ENCODE peak calls at places on chromosomes 2 and 18, in ten cellular contexts. Y is SJSA1; Z is stimulated activated CD4-positive, alpha-beta T cell treated with anti-CD3 and anti-CD28 coated beads, Interleukin-1b, Interleukin-23, amount 100 ng/mL, for 1 hour; E is endodermal cell; F is ureter; R is NCI-H2029; X is fibroblast of lung; P is H4; U is right cardiac atrium; D is EL. T is an unnamed sample.

GRCh38 chr18:23422751-23423418 is 30.2 kb upstream of the RIOK3 start:
- DNase-seq in Y (no peak), Z (no peak), E (no peak), F (no peak), R (peak), X (peak), P (peak), U (peak), D (peak), T (peak)

GRCh38 chr2:177506998-177507397 is 114.4 kb downstream of the AGPS start:
- DNase-seq in Y (no peak), Z (no peak), E (no peak), F (no peak), R (no peak), X (no peak), P (no peak), U (no peak), D (no peak), T (no peak)

GRCh38 chr2:30666307-30666874 is 140.9 kb downstream of the CAPN13 start:
- DNase-seq in Y (peak), Z (no peak), E (peak), F (peak), R (peak), X (peak), P (peak), U (no peak), D (peak), T (peak)

GRCh38 chr2:220509921-220510320 is 882.5 kb downstream of the SLC4A3 start:
- DNase-seq in Y (no peak), Z (no peak), E (no peak), F (no peak), R (no peak), X (no peak), P (no peak), U (no peak), D (peak), T (no peak)

GRCh38 chr18:34709631-34710429 is at the start of gene DTNA:
- DNase-seq in Y (peak), Z (no peak), E (no peak), F (no peak), R (no peak), X (peak), P (peak), U (no peak), D (peak), T (no peak)

GRCh38 chr2:142020368-142020767 is 110.4 kb downstream of the LRP1B start:
- DNase-seq in Y (no peak), Z (no peak), E (no peak), F (no peak), R (no peak), X (peak), P (no peak), U (no peak), D (no peak), T (no peak)

GRCh38 chr18:36633961-36634412 is 194.8 kb downstream of the TPGS2 start:
- DNase-seq in Y (no peak), Z (no peak), E (no peak), F (no peak), R (no peak), X (no peak), P (no peak), U (no peak), D (peak), T (no peak)

GRCh38 chr18:43159091-43159490 is 43.6 kb upstream of the RIT2 start:
- DNase-seq in Y (no peak), Z (no peak), E (no peak), F (no peak), R (no peak), X (peak), P (no peak), U (peak), D (no peak), T (no peak)

GRCh38 chr2:191892391-191892790 is 45.5 kb upstream of the CAVIN2 start:
- DNase-seq in Y (no peak), Z (no peak), E (no peak), F (no peak), R (no peak), X (peak), P (no peak), U (no peak), D (peak), T (no peak)

GRCh38 chr2:217729426-217730058 is 273.3 kb downstream of the TNS1 start:
- DNase-seq in Y (no peak), Z (no peak), E (no peak), F (no peak), R (no peak), X (no peak), P (no peak), U (peak), D (no peak), T (no peak)

GRCh38 chr18:7415081-7415894 is 151.8 kb upstream of the PTPRM start:
- DNase-seq in Y (no peak), Z (no peak), E (peak), F (no peak), R (no peak), X (no peak), P (no peak), U (peak), D (no peak), T (no peak)

GRCh38 chr2:25512707-25513106 is 160.7 kb downstream of the DTNB start:
- DNase-seq in Y (no peak), Z (no peak), E (no peak), F (no peak), R (no peak), X (peak), P (no peak), U (no peak), D (no peak), T (no peak)

GRCh38 chr2:46584134-46584533 is 104.8 kb downstream of the TMEM247 start:
- DNase-seq in Y (no peak), Z (no peak), E (no peak), F (no peak), R (no peak), X (no peak), P (no peak), U (no peak), D (no peak), T (no peak)

GRCh38 chr2:76870011-76870410 is 652.2 kb downstream of the LRRTM4 start:
- DNase-seq in Y (no peak), Z (no peak), E (no peak), F (no peak), R (no peak), X (no peak), P (no peak), U (no peak), D (no peak), T (no peak)

GRCh38 chr2:68383778-68384177 is 18.7 kb downstream of the PLEK start:
- DNase-seq in Y (no peak), Z (no peak), E (no peak), F (no peak), R (no peak), X (no peak), P (no peak), U (no peak), D (no peak), T (no peak)

GRCh38 chr2:195662138-195662537 is 5.1 kb downstream of the SLC39A10 start:
- DNase-seq in Y (no peak), Z (no peak), E (no peak), F (no peak), R (no peak), X (no peak), P (no peak), U (no peak), D (peak), T (no peak)

GRCh38 chr2:9806656-9807055 is 36.6 kb upstream of the TAF1B start:
- DNase-seq in Y (no peak), Z (no peak), E (peak), F (no peak), R (no peak), X (no peak), P (no peak), U (no peak), D (no peak), T (no peak)

T was measured in right atrium auricular region.